ENCODE peak calls at places on chromosomes 3 and 15, in six cellular contexts. Z, I, S, A, M and J are unnamed samples. For H3K36me3, the result is how much of the 10 kb centered on the place peaks cover.

GRCh38 chr15:41513282-41514227 is at the start of gene LTK:
- DNase-seq in Z (peak), I (no peak), S (no peak), A (no peak), M (no peak), J (no peak)

GRCh38 chr15:68594533-68595259 is 15.9 kb downstream of the CORO2B start:
- DNase-seq in Z (no peak), I (no peak), S (no peak), A (no peak), M (no peak), J (no peak)

GRCh38 chr3:126546013-126546412 is 12.7 kb downstream of the C3orf22 start:
- DNase-seq in Z (no peak), I (peak), S (no peak), A (no peak), M (no peak), J (no peak)

GRCh38 chr15:88637436-88637835 is 1.4 kb upstream of the ISG20 start:
- DNase-seq in Z (no peak), I (no peak), S (no peak), A (no peak), M (no peak), J (no peak)

GRCh38 chr3:109559389-109559788 is 222.0 kb upstream of the DPPA4 start:
- DNase-seq in Z (no peak), I (no peak), S (no peak), A (no peak), M (peak), J (no peak)

GRCh38 chr3:128727059-128727458 is 1.1 kb downstream of the RAB7A start:
- DNase-seq in Z (no peak), I (no peak), S (no peak), A (no peak), M (no peak), J (no peak)

GRCh38 chr3:126927405-126927750 is 55.5 kb upstream of the PLXNA1 start:
- DNase-seq in Z (no peak), I (no peak), S (no peak), A (no peak), M (no peak), J (no peak)

GRCh38 chr15:51366071-51366470 is 24.6 kb downstream of the GLDN start:
- DNase-seq in Z (no peak), I (no peak), S (no peak), A (no peak), M (no peak), J (no peak)

GRCh38 chr3:33401781-33402180 is 38.4 kb downstream of the UBP1 start:
- DNase-seq in Z (no peak), I (no peak), S (no peak), A (no peak), M (no peak), J (no peak)

GRCh38 chr3:197463279-197463678 is 92.5 kb downstream of the BDH1 start:
- DNase-seq in Z (no peak), I (no peak), S (no peak), A (no peak), M (peak), J (no peak)

GRCh38 chr15:81189583-81190283 is 6.9 kb upstream of the IL16 start:
- DNase-seq in Z (peak), I (peak), S (peak), A (no peak), M (no peak), J (no peak)

DNA sequence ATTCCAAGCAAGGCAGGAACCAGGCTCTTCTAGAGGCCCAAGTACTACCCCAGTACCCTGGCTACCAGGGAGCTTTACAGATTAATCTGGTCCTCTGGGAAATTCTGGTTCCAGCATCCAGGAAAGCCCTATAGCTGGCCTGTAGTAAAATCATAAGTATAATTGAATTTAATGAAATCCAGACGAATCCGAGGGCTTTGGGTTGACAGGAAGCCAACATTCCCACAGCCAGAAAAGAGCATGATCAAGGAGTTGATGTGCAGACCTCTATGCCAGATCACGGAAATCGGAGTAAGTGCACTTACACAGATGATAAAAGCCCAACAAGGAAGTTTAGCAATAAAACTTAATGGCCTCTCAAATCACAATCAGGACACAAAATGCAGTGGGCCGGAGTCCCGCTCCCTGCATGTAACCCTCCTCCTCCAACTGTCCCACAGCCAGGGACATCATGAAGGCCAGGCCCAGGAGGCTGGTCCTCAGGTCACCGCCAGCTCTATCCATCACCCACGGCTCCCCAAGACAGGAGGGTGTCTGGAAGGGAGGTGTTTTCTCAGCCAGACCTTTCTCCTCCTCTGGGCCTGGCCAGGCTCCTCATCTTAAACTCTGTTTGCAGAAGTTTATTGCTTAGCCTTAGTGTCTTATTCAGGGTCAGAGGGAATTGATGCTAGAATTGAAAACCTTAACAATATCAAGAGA is 62.8 kb upstream of the SEC22A start:
- DNase-seq in Z (no peak), I (no peak), S (no peak), A (no peak), M (no peak), J (no peak)
- H3K36me3 ChIP-seq in Z (under half), I (under half), S (under half), A (under half), M (under half), J (under half)

GRCh38 chr3:194367992-194368841 is 1.3 kb downstream of the LRRC15 start:
- DNase-seq in Z (no peak), I (no peak), S (peak), A (no peak), M (no peak), J (no peak)

GRCh38 chr3:194368918-194369317 is 625 bp downstream of the LRRC15 start:
- DNase-seq in Z (no peak), I (no peak), S (no peak), A (no peak), M (no peak), J (no peak)

GRCh38 chr3:194370753-194371152 is 1.2 kb upstream of the LRRC15 start:
- DNase-seq in Z (no peak), I (no peak), S (no peak), A (no peak), M (no peak), J (no peak)

GRCh38 chr3:194373028-194373427 is 3.5 kb upstream of the LRRC15 start:
- DNase-seq in Z (no peak), I (no peak), S (no peak), A (no peak), M (no peak), J (no peak)

DNA sequence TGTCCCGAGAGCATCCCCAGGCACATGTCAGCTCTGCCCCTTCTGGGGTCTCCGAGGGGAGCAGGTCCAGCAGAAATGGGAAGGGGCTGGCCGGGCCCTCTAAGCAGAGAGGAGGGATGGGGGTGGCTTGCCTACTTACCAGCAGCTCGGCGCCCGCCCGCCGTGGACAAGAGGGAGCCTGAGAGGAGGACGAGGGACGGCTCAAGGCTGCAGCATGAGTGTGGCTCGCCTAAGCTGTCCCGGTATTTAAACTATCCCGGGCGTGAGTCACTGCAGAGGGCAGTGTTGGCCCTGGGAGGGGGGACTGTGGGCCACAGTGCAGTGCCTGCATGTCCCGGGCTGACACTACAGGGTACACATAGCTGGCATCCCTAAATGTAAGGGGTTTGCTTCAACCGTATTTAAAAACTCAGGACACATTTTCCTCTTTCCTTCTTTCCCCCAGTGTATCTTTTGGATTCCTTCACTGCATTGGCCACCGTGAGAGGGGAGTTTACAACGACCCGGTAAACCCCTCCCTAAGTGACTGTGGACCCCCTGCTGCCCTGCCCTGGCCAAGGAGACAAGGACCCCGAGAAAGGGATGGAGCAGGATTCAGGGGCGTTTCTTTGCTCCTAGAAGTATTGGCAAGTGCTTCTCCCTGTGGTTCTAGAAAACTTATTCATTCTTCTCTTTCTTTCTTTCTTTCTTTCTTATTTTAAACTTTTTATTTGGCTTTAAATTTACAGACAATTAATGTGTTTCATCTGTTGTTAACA is at the start of gene LRRC15:
- DNase-seq in Z (peak), I (peak), S (peak), A (no peak), M (peak), J (no peak)
- TF ChIP-seq CTCF in Z (no peak), I (no peak), S (no peak), A (no peak), M (peak), J (no peak)

GRCh38 chr15:76968310-76968709 is 26.6 kb upstream of the PSTPIP1 start:
- DNase-seq in Z (no peak), I (no peak), S (no peak), A (no peak), M (no peak), J (no peak)
- H3K27ac ChIP-seq in Z (no peak), I (no peak), S (no peak), A (no peak), M (no peak), J (no peak)

DNA sequence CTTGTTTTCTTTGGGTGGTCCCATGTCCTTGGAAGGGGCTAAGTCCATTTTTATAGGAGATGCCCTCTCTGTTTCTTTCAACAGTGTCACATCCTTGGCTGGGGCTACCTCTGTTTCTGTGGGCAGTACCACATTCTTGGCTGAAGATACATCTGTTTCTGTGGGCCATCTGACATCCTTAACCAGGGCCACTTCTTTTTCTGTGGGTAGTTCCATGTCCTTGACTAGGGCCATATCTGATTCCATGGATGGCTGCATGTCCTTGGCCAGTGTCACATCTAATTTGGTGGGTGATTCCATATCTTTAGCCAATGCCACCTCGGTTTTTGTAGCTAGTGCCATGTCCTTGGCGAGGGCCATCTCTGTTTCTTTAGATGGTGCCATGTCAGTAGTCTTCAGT is 99.5 kb downstream of the MAP4 start:
- DNase-seq in Z (no peak), I (no peak), S (no peak), A (no peak), M (no peak), J (no peak)
- H3K36me3 ChIP-seq in Z (under half), I (under half), S (half or more), A (under half), M (under half), J (under half)